ENCODE peak calls at places on chromosome 22, in nine cellular contexts. S, Q, W, C, L, B, I, D and P are unnamed samples.

GRCh38 chr22:25232301-25232700 is 12.9 kb downstream of the CRYBB2 start:
- DNase-seq in S (no peak), D (no peak), C (no peak), L (no peak), B (peak; percentile 42), Q (no peak), W (no peak), I (no peak), P (no peak)

GRCh38 chr22:17234144-17234623 is 14.9 kb upstream of the ADA2 start:
- DNase-seq in S (no peak), D (no peak), Q (no peak), B (peak; percentile 97), I (no peak), C (no peak), L (no peak), W (no peak), P (no peak)

GRCh38 chr22:30874431-30875370 is 93.9 kb downstream of the MORC2 start:
- DNase-seq in C (peak; percentile 31), D (no peak), L (no peak), I (no peak), S (no peak), B (no peak), Q (no peak), W (no peak), P (no peak)

GRCh38 chr22:36027579-36027959 is 1.1 kb downstream of the RBFOX2 start:
- DNase-seq in Q (no peak), I (no peak), W (peak; percentile 43), B (no peak), C (no peak), D (no peak), L (no peak), S (no peak), P (no peak)

GRCh38 chr22:25206998-25207397 is 7.3 kb downstream of the CRYBB3 start:
- DNase-seq in B (no peak), C (no peak), W (no peak), Q (no peak), L (no peak), D (no peak), S (no peak), I (no peak), P (no peak)

GRCh38 chr22:23215294-23216204 is 35.2 kb downstream of the BCR start:
- DNase-seq in D (no peak), W (peak; percentile 27), B (peak; percentile 80), S (no peak), Q (no peak), I (no peak), C (no peak), L (no peak), P (no peak)

GRCh38 chr22:23762866-23763578 is at the start of gene C22orf15:
- DNase-seq in I (no peak), W (peak; percentile 94), Q (no peak), D (no peak), L (no peak), B (peak; percentile 83), S (no peak), C (no peak), P (no peak)

GRCh38 chr22:40123387-40123786 is 54.3 kb upstream of the TNRC6B start:
- DNase-seq in Q (no peak), I (no peak), B (peak; percentile 25), S (no peak), W (peak; percentile 49), C (no peak), L (no peak), D (no peak), P (no peak)

GRCh38 chr22:48580481-48580970 is 1247.1 kb downstream of the BRD1 start:
- DNase-seq in L (no peak), I (no peak), D (no peak), B (no peak), S (no peak), C (no peak), Q (no peak), W (peak; percentile 49), P (no peak)

GRCh38 chr22:27456696-27457503 is 344.7 kb downstream of the MN1 start:
- DNase-seq in L (no peak), D (peak; percentile 93), S (no peak), C (no peak), I (no peak), W (no peak), B (peak; percentile 57), Q (no peak), P (no peak)

GRCh38 chr22:44273175-44273574 is 39.6 kb downstream of the SHISAL1 start:
- DNase-seq in B (no peak), D (no peak), I (no peak), S (no peak), C (no peak), L (no peak), Q (no peak), W (no peak), P (no peak)

GRCh38 chr22:30027791-30028190 is 52.5 kb upstream of the HORMAD2 start:
- DNase-seq in L (peak; percentile 72), Q (no peak), W (no peak), B (no peak), D (no peak), C (no peak), I (no peak), S (no peak), P (no peak)

GRCh38 chr22:48239461-48240164 is 1477.2 kb downstream of the TBC1D22A start:
- DNase-seq in I (no peak), Q (no peak), C (no peak), S (no peak), W (no peak), D (no peak), L (no peak), B (peak; percentile 80), P (no peak)

GRCh38 chr22:22928666-22929380 is 41.2 kb downstream of the IGLL5 start:
- DNase-seq in I (peak; percentile 74), S (no peak), L (peak; percentile 3), W (no peak), Q (peak; percentile 26), D (peak; percentile 25), B (peak; percentile 17), C (no peak), P (no peak)

GRCh38 chr22:27399161-27399560 is 402.4 kb downstream of the MN1 start:
- DNase-seq in L (peak; percentile 3), B (no peak), I (no peak), D (no peak), S (no peak), Q (no peak), C (no peak), W (peak; percentile 35), P (no peak)

GRCh38 chr22:50067244-50067643 is 9.1 kb upstream of the TTLL8 start:
- DNase-seq in W (no peak), C (no peak), L (no peak), S (no peak), I (no peak), D (no peak), B (no peak), Q (no peak), P (no peak)
- H3K27ac ChIP-seq in W (no peak overlapping the region), C (no peak overlapping the region), L (no peak overlapping the region), S (no peak overlapping the region), I (no peak overlapping the region), D (no peak overlapping the region), B (no peak overlapping the region), Q (no peak overlapping the region), P (no peak overlapping the region)

GRCh38 chr22:41661088-41661487 is 27.6 kb downstream of the SNU13 start:
- DNase-seq in B (no peak), C (no peak), I (no peak), L (peak; percentile 67), Q (no peak), W (no peak), D (no peak), S (no peak), P (no peak)

GRCh38 chr22:41660416-41660815 is 28.3 kb downstream of the SNU13 start:
- DNase-seq in S (no peak), D (no peak), L (peak; percentile 66), Q (no peak), C (peak; percentile 17), I (no peak), W (no peak), B (no peak), P (no peak)

GRCh38 chr22:41664951-41665350 is 23.7 kb downstream of the SNU13 start:
- DNase-seq in L (no peak), B (no peak), I (no peak), C (peak; percentile 22), Q (no peak), S (no peak), D (no peak), W (no peak), P (no peak)

GRCh38 chr22:41661713-41662112 is 27.0 kb downstream of the SNU13 start:
- DNase-seq in Q (no peak), L (no peak), D (no peak), B (no peak), S (no peak), I (no peak), W (no peak), C (no peak), P (no peak)

DNA sequence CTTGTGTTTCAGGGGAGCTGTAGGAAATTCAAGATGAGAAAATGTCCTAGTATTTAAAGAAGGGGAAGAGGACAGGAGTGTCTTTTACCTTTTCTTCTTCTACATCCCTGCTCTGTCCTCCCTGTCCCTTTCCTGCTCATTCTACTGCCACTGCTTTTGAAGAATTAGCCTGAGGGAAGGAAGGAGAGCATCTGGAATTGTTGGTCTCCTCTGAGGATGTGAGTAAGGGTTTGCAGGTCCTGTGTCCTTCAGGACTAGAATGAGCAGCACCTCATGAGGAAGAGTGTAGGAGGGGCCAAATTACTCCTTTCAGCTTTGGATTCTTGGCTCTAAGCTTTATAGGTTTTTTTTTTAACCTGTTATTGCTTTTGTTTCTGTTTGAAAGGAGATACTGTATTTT is 24.2 kb downstream of the SNU13 start:
- DNase-seq in L (no peak), I (no peak), W (no peak), D (no peak), B (peak; percentile 42), S (no peak), Q (no peak), C (no peak), P (no peak)
- H3K36me3 ChIP-seq in L (peaks cover 48% of the 10 kb centered on the region), I (peaks cover 51% of the 10 kb centered on the region), W (peaks cover 52% of the 10 kb centered on the region), D (peaks cover 52% of the 10 kb centered on the region), B (peaks cover 16% of the 10 kb centered on the region), S (peaks cover 58% of the 10 kb centered on the region), Q (peaks cover 23% of the 10 kb centered on the region), C (peaks cover 51% of the 10 kb centered on the region), P (peaks cover 43% of the 10 kb centered on the region)

DNA sequence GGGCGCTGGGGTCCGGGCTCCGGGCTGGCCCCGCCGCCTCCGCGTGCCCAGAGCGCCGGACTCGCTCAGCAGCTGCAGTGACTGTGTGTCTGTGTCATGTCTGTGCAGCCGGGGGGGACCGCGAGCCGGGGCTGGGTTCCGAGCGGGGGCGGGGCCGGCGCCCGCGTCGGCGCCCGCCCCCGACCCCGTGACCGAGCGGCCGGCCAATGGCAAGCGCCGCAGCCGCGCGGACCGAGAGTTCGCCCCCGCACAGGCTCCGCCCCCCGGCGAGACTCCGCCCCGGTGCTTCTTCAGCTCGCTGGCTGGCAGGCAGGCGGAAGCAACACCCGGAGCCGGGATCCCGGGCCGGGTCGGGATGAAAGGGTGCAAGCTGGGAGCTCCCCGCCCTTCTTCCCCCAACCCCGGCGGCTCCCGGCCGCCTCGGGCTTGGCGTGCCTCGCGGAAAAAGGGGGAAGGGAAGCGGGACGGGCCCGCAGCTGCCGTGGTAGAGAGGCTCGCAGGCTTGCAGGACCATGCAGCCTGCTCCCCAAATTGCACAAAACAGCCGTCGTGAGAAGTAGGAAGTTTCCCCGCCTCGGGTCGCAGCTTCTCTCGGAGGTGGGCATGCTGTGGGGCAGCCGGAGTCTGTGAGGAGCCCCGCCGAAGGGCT is 775 bp upstream of the LARGE1 start:
- DNase-seq in Q (peak; percentile 73), C (peak; percentile 99), S (peak; percentile 97), L (peak; percentile 99), W (peak; percentile 2), D (peak; percentile 96), I (peak; percentile 62), B (peak; percentile 98), P (peak; percentile 86)
- H3K27ac ChIP-seq in Q (no peak overlapping the region), C (peak overlapping the region; percentile 73), S (peak overlapping the region; percentile 95), L (no peak overlapping the region), W (no peak overlapping the region), D (no peak overlapping the region), I (no peak overlapping the region), B (peak overlapping the region; percentile 30), P (peak overlapping the region; percentile 62)

GRCh38 chr22:49905465-49905864 is 12.8 kb downstream of the ALG12 start:
- DNase-seq in S (no peak), Q (no peak), L (no peak), C (no peak), B (no peak), I (no peak), W (no peak), D (no peak), P (no peak)
- H3K36me3 ChIP-seq in S (peaks cover 96% of the 10 kb centered on the region), Q (no peaks in the 10 kb centered on the region), L (peaks cover 39% of the 10 kb centered on the region), C (peaks cover 38% of the 10 kb centered on the region), B (peaks cover 7% of the 10 kb centered on the region), I (peaks cover 31% of the 10 kb centered on the region), W (peaks cover 46% of the 10 kb centered on the region), D (peaks cover 7% of the 10 kb centered on the region), P (peaks cover 38% of the 10 kb centered on the region)